ENCODE peak calls at places on chromosome 6, in six cellular contexts. M is GM18507; F is CD8-positive, alpha-beta T cell; L is stimulated activated CD4-positive, alpha-beta T cell treated with anti-CD3 and anti-CD28 coated beads, Interleukin-4, amount 100 ng/mL, for 1 hour; X is stimulated activated CD8-positive, alpha-beta memory T cell treated with anti-CD3 and anti-CD28 coated beads, Interleukin-15, amount 100 ng/mL, for 24 hours; Q is sciatic nerve. N is an unnamed sample.
A peak's percentile ranks its signal among the peaks of the same experiment; 100 is the strongest.

GRCh38 chr6:113182370-113183141 is 674.6 kb upstream of the MARCKS start:
- DNase-seq in Q (no peak), X (no peak), L (no peak), M (no peak), F (no peak), N (no peak)

GRCh38 chr6:169997187-169997929 is 245.9 kb downstream of the ERMARD start:
- DNase-seq in M (no peak), Q (no peak), F (no peak), L (no peak), X (no peak), N (no peak)

GRCh38 chr6:147222160-147222838 is 18.1 kb downstream of the STXBP5 start:
- DNase-seq in M (no peak), Q (no peak), F (no peak), X (no peak), L (no peak), N (no peak)

GRCh38 chr6:11609324-11610071 is 71.9 kb downstream of the TMEM170B start:
- DNase-seq in F (no peak), X (no peak), M (no peak), Q (no peak), L (no peak), N (no peak)

GRCh38 chr6:163570579-163571231 is 156.2 kb downstream of the QKI start:
- DNase-seq in X (no peak), Q (no peak), F (no peak), L (no peak), M (no peak), N (no peak)

GRCh38 chr6:15504581-15505350 is 158.1 kb downstream of the DTNBP1 start:
- DNase-seq in F (no peak), X (no peak), L (no peak), Q (peak; percentile 82), M (no peak), N (no peak)

GRCh38 chr6:29748391-29749352 is 25.4 kb downstream of the HLA-F start:
- DNase-seq in M (peak; percentile 89), L (peak; percentile 84), F (peak; percentile 82), X (peak; percentile 58), Q (peak; percentile 97), N (peak; percentile 80)

GRCh38 chr6:105209950-105210706 is 30.3 kb upstream of the POPDC3 start:
- DNase-seq in X (no peak), Q (no peak), M (no peak), L (no peak), F (no peak), N (no peak)

GRCh38 chr6:152552616-152553209 is 84.4 kb downstream of the SYNE1 start:
- DNase-seq in M (no peak), L (peak; percentile 7), Q (peak; percentile 74), X (no peak), F (no peak), N (no peak)

GRCh38 chr6:46652603-46653438 is at the start of the genes CYP39A1 and SLC25A27:
- DNase-seq in Q (peak; percentile 96), L (peak; percentile 85), X (peak; percentile 60), M (peak; percentile 70), F (peak; percentile 70), N (peak; percentile 77)